ENCODE peak calls at places on chromosomes 4 and X, in four cellular contexts. One of them, this sample, is unnamed.

GRCh38 chr4:127284236-127284635 is 348.5 kb upstream of the INTU start:
- DNase-seq in posterior cingulate gyrus: no peak
- DNase-seq in RKO: no peak
- DNase-seq in BJ: no peak
- DNase-seq in this sample: no peak

GRCh38 chrX:150772150-150772970 is 79.2 kb downstream of the MTMR1 start:
- DNase-seq in posterior cingulate gyrus: peak
- DNase-seq in RKO: peak
- DNase-seq in BJ: no peak
- DNase-seq in this sample: peak

GRCh38 chr4:164956766-164957643 is 20.5 kb downstream of the TRIM61 start:
- DNase-seq in RKO: no peak
- DNase-seq in posterior cingulate gyrus: peak
- DNase-seq in BJ: no peak
- DNase-seq in this sample: peak

GRCh38 chrX:2474280-2474962 is 26.4 kb downstream of the DHRSX start:
- DNase-seq in BJ: no peak
- DNase-seq in RKO: no peak
- DNase-seq in posterior cingulate gyrus: no peak
- DNase-seq in this sample: no peak

GRCh38 chr4:183098723-183099536 is at the start of gene WWC2:
- DNase-seq in RKO: peak
- DNase-seq in BJ: peak
- DNase-seq in posterior cingulate gyrus: peak
- DNase-seq in this sample: peak

GRCh38 chr4:153131478-153132069 is 72.7 kb upstream of the TRIM2 start:
- DNase-seq in BJ: no peak
- DNase-seq in posterior cingulate gyrus: peak
- DNase-seq in RKO: no peak
- DNase-seq in this sample: no peak

GRCh38 chr4:151527699-151528098 is 118.7 kb downstream of the FHIP1A start:
- DNase-seq in posterior cingulate gyrus: no peak
- DNase-seq in RKO: no peak
- DNase-seq in BJ: no peak
- DNase-seq in this sample: no peak

GRCh38 chr4:69147334-69147733 is 51.1 kb downstream of the UGT2B7 start:
- DNase-seq in BJ: no peak
- DNase-seq in RKO: no peak
- DNase-seq in posterior cingulate gyrus: no peak
- DNase-seq in this sample: no peak

GRCh38 chr4:72055566-72055965 is 23.8 kb downstream of the NPFFR2 start:
- DNase-seq in posterior cingulate gyrus: no peak
- DNase-seq in BJ: no peak
- DNase-seq in RKO: no peak
- DNase-seq in this sample: no peak

GRCh38 chr4:173505924-173506779 is 23.9 kb downstream of the HAND2 start:
- DNase-seq in BJ: no peak
- DNase-seq in posterior cingulate gyrus: no peak
- DNase-seq in RKO: peak
- DNase-seq in this sample: peak